ENCODE peak calls at places on chromosomes 7 and 10, in ten cellular contexts. H, L, E, O, S, R, W, J, N and Z are unnamed samples.

GRCh38 chr10:85039311-85039710 is 710.9 kb downstream of the CCSER2 start:
- DNase-seq in H (no peak), L (no peak), E (no peak), O (no peak), S (no peak), R (no peak), W (no peak), J (no peak), N (no peak), Z (no peak)

GRCh38 chr10:17209931-17210330 is 8.5 kb upstream of the TRDMT1 start:
- DNase-seq in H (no peak), L (no peak), E (no peak), O (no peak), S (no peak), R (no peak), W (no peak), J (no peak), N (no peak), Z (no peak)

GRCh38 chr7:96997512-96998032 is 7.8 kb upstream of the DLX6 start:
- DNase-seq in H (no peak), L (no peak), E (no peak), O (no peak), S (no peak), R (no peak), W (no peak), J (no peak), N (no peak), Z (no peak)

GRCh38 chr7:55502988-55503514 is 69.3 kb downstream of the VOPP1 start:
- DNase-seq in H (no peak), L (no peak), E (no peak), O (no peak), S (peak), R (no peak), W (no peak), J (no peak), N (no peak), Z (no peak)

GRCh38 chr10:97174937-97175336 is 10.8 kb downstream of the SLIT1 start:
- DNase-seq in H (no peak), L (no peak), E (no peak), O (no peak), S (no peak), R (no peak), W (no peak), J (no peak), N (no peak), Z (no peak)

GRCh38 chr7:151051108-151051507 is 2.8 kb downstream of the ASIC3 start:
- DNase-seq in H (no peak), L (peak), E (peak), O (peak), S (peak), R (peak), W (no peak), J (peak), N (peak), Z (no peak)

GRCh38 chr7:46369933-46370654 is 449.0 kb upstream of the IGFBP3 start:
- DNase-seq in H (no peak), L (no peak), E (peak), O (no peak), S (no peak), R (no peak), W (peak), J (no peak), N (no peak), Z (peak)

GRCh38 chr7:142496545-142496991 is 238.7 kb upstream of the PRSS58 start:
- DNase-seq in H (no peak), L (no peak), E (peak), O (no peak), S (peak), R (peak), W (no peak), J (no peak), N (no peak), Z (no peak)

GRCh38 chr7:151539055-151539714 is 19.5 kb upstream of the RHEB start:
- DNase-seq in H (no peak), L (no peak), E (peak), O (no peak), S (peak), R (no peak), W (no peak), J (no peak), N (no peak), Z (no peak)

GRCh38 chr10:28503114-28503513 is 29.8 kb upstream of the WAC start:
- DNase-seq in H (no peak), L (no peak), E (no peak), O (no peak), S (no peak), R (no peak), W (no peak), J (peak), N (no peak), Z (no peak)

GRCh38 chr10:70562036-70562710 is 40.4 kb downstream of the PRF1 start:
- DNase-seq in H (no peak), L (no peak), E (peak), O (peak), S (no peak), R (no peak), W (no peak), J (no peak), N (no peak), Z (no peak)

GRCh38 chr7:116403265-116403664 is 96.3 kb upstream of the CAV2 start:
- DNase-seq in H (no peak), L (no peak), E (peak), O (no peak), S (no peak), R (no peak), W (peak), J (no peak), N (no peak), Z (peak)

GRCh38 chr10:114771749-114772148 is 49.8 kb upstream of the FHIP2A start:
- DNase-seq in H (no peak), L (no peak), E (no peak), O (no peak), S (no peak), R (no peak), W (no peak), J (no peak), N (no peak), Z (no peak)

GRCh38 chr7:26588511-26588910 is 275.9 kb downstream of the SKAP2 start:
- DNase-seq in H (no peak), L (no peak), E (no peak), O (no peak), S (no peak), R (no peak), W (no peak), J (no peak), N (no peak), Z (no peak)

GRCh38 chr7:34165466-34165865 is 260.1 kb downstream of the BMPER start:
- DNase-seq in H (no peak), L (no peak), E (no peak), O (no peak), S (no peak), R (no peak), W (no peak), J (no peak), N (no peak), Z (no peak)

GRCh38 chr10:124701435-124701834 is 42.7 kb downstream of the FAM53B start:
- DNase-seq in H (no peak), L (peak), E (peak), O (no peak), S (peak), R (peak), W (no peak), J (peak), N (peak), Z (peak)

GRCh38 chr7:55871932-55872485 is 9.5 kb upstream of the SEPTIN14 start:
- DNase-seq in H (no peak), L (no peak), E (no peak), O (no peak), S (no peak), R (no peak), W (no peak), J (no peak), N (no peak), Z (no peak)

GRCh38 chr10:101902032-101902799 is 58.6 kb upstream of the KCNIP2 start:
- DNase-seq in H (no peak), L (no peak), E (no peak), O (no peak), S (no peak), R (no peak), W (no peak), J (no peak), N (no peak), Z (no peak)

DNA sequence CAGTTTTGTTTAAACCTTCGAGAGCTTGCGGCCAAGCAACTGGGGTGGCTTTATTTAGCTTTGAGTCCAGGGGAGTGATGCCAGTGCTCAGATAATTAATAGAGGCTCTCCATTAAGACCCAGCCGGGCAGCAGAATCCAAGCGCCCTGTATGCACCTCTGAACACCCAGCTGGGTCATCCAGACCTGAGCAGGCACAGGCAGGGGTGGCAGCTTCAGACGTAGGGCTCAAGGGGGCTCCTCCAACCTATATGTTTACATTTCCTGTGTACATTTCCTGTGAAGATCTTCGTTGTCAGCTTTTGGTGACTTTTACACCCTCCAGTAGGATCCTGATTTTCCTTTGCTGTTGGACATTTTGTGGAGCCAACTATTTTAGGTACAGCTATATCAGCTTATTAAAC is 719.5 kb downstream of the LRMDA start:
- DNase-seq in H (no peak), L (no peak), E (no peak), O (no peak), S (no peak), R (no peak), W (no peak), J (no peak), N (no peak), Z (no peak)
- H3K4me3 ChIP-seq in H (no peak), L (no peak), E (no peak), O (no peak), S (no peak), R (no peak), W (no peak), J (no peak), N (no peak), Z (no peak)

DNA sequence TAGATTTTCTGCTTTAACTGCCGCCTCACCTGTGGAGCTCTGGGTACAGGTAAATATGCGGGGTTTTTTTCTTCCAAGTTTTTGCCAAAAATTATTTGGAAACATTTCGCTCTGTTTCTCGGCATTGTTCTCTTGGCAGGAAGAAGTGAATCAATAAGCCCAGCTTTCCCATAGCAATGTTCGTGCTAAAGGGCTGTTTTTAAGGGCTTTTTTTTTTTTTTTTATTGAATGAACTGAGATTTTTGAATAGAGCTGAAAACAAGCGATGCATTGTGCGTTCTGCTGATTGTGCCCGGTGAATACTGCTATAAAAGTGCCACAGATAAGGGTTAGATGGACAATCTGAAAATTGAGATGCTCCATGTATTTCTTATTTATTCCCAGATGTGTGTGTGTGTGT is 30.4 kb downstream of the KIAA1217 start:
- DNase-seq in H (no peak), L (no peak), E (no peak), O (no peak), S (no peak), R (no peak), W (no peak), J (no peak), N (no peak), Z (no peak)
- H3K4me3 ChIP-seq in H (peak), L (peak), E (no peak), O (no peak), S (no peak), R (no peak), W (no peak), J (no peak), N (no peak), Z (no peak)

DNA sequence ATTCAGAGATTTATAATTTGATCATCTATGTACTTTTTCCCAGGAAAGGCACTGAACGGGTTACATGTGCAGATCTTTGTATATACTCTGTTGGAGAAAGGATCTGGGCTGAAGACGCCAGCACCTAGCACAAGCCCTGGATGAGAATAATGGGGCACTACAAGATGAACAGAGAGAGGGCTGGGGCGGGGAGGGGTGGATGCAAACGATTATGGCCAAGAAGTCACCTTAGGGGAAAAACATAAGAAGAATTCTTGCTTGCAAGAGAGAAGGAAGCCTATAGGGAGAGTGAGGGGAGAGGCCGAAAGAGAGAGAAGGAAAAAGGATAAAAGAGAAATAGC is 2.9 kb upstream of the ANTXRL start:
- DNase-seq in H (no peak), L (no peak), E (no peak), O (no peak), S (no peak), R (no peak), W (no peak), J (no peak), N (no peak), Z (no peak)
- H3K4me3 ChIP-seq in H (no peak), L (peak), E (peak), O (peak), S (peak), R (peak), W (no peak), J (peak), N (peak), Z (peak)

GRCh38 chr10:110409488-110409887 is 88.2 kb upstream of the DUSP5 start:
- DNase-seq in H (no peak), L (no peak), E (no peak), O (no peak), S (no peak), R (no peak), W (no peak), J (no peak), N (no peak), Z (no peak)

GRCh38 chr10:110409926-110410325 is 87.8 kb upstream of the DUSP5 start:
- DNase-seq in H (no peak), L (no peak), E (no peak), O (no peak), S (no peak), R (no peak), W (no peak), J (no peak), N (no peak), Z (no peak)

GRCh38 chr10:110408943-110409342 is 88.8 kb upstream of the DUSP5 start:
- DNase-seq in H (no peak), L (peak), E (no peak), O (no peak), S (no peak), R (no peak), W (no peak), J (no peak), N (no peak), Z (no peak)

GRCh38 chr10:110411047-110411410 is 86.7 kb upstream of the DUSP5 start:
- DNase-seq in H (no peak), L (no peak), E (peak), O (no peak), S (peak), R (no peak), W (no peak), J (peak), N (peak), Z (no peak)

DNA sequence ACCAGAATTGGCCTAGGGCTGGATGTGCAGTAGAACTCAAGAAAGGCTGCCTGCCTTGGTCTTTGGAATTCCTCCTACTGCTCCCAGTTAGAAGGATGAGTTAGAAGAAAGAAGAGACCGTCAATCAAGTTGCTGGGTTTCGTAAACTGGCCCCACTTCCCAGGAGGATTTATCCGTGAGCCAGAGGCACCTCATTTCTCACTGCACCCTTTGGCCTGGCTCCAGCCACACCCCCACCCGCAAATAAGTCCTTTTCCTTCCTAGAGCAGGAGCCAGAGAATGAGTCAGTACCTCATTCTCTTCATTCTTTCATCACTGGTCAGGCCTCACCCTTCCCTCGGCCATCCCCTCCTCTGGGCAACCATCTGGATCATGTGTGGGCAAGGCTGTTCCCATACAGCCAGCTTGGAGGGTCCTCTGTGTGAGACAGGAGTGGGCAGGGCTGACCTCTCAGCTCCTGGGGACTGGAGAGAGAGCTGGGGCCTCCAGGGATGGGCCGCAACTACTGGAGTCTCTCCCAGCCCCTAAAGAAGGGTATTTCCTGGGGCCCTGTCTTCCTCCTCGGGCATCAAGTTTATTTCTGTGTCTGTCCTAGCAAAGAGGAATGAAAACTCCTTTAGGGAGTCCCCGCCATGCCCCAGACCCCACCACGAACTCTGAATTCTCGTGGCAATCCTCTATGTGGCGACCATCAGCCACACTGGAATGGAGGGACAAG is 87.2 kb upstream of the DUSP5 start:
- DNase-seq in H (peak), L (peak), E (peak), O (no peak), S (no peak), R (no peak), W (peak), J (no peak), N (no peak), Z (peak)
- H3K4me3 ChIP-seq in H (no peak), L (no peak), E (no peak), O (no peak), S (no peak), R (no peak), W (no peak), J (no peak), N (no peak), Z (no peak)

GRCh38 chr7:12738665-12739064 is 51.2 kb downstream of the ARL4A start:
- DNase-seq in H (no peak), L (no peak), E (no peak), O (no peak), S (no peak), R (no peak), W (no peak), J (no peak), N (no peak), Z (no peak)

GRCh38 chr7:12735923-12736322 is 48.5 kb downstream of the ARL4A start:
- DNase-seq in H (no peak), L (no peak), E (no peak), O (no peak), S (no peak), R (no peak), W (no peak), J (no peak), N (no peak), Z (no peak)

GRCh38 chr7:12737364-12737763 is 49.9 kb downstream of the ARL4A start:
- DNase-seq in H (no peak), L (no peak), E (no peak), O (no peak), S (no peak), R (no peak), W (no peak), J (no peak), N (no peak), Z (no peak)

GRCh38 chr7:12741951-12742575 is 54.6 kb downstream of the ARL4A start:
- DNase-seq in H (no peak), L (no peak), E (no peak), O (no peak), S (no peak), R (no peak), W (no peak), J (no peak), N (no peak), Z (no peak)

DNA sequence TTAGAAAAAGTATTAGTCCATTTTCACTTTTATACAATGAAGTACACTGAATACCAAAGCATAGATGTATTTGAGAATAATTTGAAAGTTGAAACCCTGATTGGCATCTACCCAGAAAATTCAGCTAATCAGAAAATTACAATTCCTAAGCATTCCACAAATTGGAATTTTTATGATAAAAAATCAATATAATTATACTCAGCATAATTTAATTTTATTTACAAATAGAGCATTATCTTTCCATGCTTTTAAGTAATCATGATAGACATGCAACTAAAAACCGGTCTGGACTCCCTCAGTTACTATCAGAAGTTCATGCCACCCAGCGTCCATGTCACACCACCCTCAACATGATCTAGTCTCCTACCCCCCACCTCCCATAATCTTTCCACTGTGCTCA is 50.4 kb downstream of the ARL4A start:
- DNase-seq in H (no peak), L (no peak), E (no peak), O (no peak), S (no peak), R (no peak), W (no peak), J (no peak), N (no peak), Z (no peak)
- H3K4me3 ChIP-seq in H (no peak), L (no peak), E (no peak), O (no peak), S (no peak), R (no peak), W (no peak), J (no peak), N (no peak), Z (no peak)

DNA sequence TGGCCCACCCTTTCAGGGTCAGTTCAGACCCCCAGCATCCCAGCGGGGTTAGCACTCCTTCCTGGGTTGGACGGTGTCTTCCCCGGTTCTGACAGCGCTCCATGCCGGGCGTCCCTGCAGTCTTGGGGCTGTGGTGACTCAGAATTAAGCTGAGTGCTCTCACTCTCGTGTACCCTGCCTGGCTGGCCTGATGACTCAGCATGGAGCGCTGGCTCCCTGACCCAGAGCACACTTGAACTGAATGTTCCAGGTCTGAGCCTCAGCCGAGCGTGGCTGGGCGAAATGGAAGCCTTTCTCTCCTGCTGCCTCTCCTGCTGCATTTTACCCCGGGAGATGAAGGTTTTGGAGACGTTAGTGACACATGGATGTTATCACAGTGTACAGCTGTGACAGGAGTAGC is 7.1 kb downstream of the BAG3 start:
- DNase-seq in H (peak), L (peak), E (peak), O (no peak), S (peak), R (no peak), W (peak), J (peak), N (peak), Z (peak)
- H3K4me3 ChIP-seq in H (no peak), L (no peak), E (peak), O (no peak), S (no peak), R (no peak), W (peak), J (no peak), N (peak), Z (peak)

DNA sequence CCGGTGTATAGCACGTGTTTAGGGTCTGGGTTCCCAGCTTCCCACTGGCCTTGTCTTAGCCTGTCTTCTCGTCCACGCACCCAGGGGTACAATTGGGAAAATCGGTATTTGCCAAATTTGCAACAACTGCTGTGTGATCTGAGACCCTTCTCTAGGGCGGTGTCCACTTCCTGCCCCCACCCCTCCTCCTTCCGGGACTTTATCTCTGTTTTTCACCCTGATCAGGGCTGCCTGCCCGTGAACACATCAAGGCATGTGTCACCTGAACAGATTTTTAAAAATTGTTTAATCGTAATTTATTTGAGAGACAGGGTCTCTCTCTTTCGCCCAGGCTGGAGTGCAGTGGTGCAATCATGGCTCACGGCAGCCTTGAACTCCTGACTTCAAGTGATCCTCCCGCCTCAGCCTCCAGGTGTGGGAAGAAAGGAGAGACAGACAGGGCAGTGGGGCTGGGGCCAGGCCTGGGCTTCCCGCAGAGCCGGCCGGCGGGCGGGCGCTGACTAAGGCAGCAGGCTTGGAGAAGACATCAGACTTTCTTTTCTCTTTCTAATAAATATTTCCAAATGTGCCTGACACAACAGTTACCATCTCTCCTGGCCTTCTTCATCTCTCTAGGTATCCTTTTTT is 27.5 kb downstream of the ELFN1 start:
- DNase-seq in H (no peak), L (no peak), E (no peak), O (peak), S (no peak), R (no peak), W (no peak), J (no peak), N (no peak), Z (no peak)
- H3K4me3 ChIP-seq in H (no peak), L (no peak), E (no peak), O (no peak), S (no peak), R (no peak), W (no peak), J (no peak), N (no peak), Z (no peak)

GRCh38 chr10:72765051-72765450 is 73.1 kb downstream of the MCU start:
- DNase-seq in H (no peak), L (no peak), E (peak), O (no peak), S (no peak), R (no peak), W (no peak), J (no peak), N (no peak), Z (no peak)
- H3K4me3 ChIP-seq in H (no peak), L (no peak), E (no peak), O (no peak), S (no peak), R (no peak), W (no peak), J (no peak), N (no peak), Z (no peak)